ENCODE peak calls at places on chromosomes 3 and 15, in six cellular contexts. One of them, this sample, is unnamed.

GRCh38 chr15:78640527-78640839 is 527 bp downstream of the CHRNB4 start:
- DNase-seq in fibroblast of mammary gland: no peak
- DNase-seq in psoas muscle: no peak
- DNase-seq in IMR-90: no peak
- DNase-seq in transverse colon: no peak
- DNase-seq in astrocyte of the cerebellum: no peak
- DNase-seq in this sample: no peak

GRCh38 chr15:77986891-77987764 is 90.4 kb downstream of the TBC1D2B start:
- DNase-seq in psoas muscle: no peak
- DNase-seq in IMR-90: no peak
- DNase-seq in fibroblast of mammary gland: no peak
- DNase-seq in transverse colon: no peak
- DNase-seq in astrocyte of the cerebellum: no peak
- DNase-seq in this sample: no peak

GRCh38 chr3:66336358-66336766 is 115.6 kb downstream of the SLC25A26 start:
- DNase-seq in transverse colon: no peak
- DNase-seq in astrocyte of the cerebellum: peak; percentile 8
- DNase-seq in psoas muscle: no peak
- DNase-seq in fibroblast of mammary gland: peak; percentile 43
- DNase-seq in IMR-90: peak; percentile 87
- DNase-seq in this sample: peak; percentile 42

GRCh38 chr15:98939311-98940080 is 68.1 kb downstream of the PGPEP1L start:
- DNase-seq in psoas muscle: no peak
- DNase-seq in transverse colon: no peak
- DNase-seq in astrocyte of the cerebellum: no peak
- DNase-seq in IMR-90: no peak
- DNase-seq in fibroblast of mammary gland: no peak
- DNase-seq in this sample: no peak

GRCh38 chr15:84081391-84082168 is 154.0 kb upstream of the GOLGA6L4 start:
- DNase-seq in psoas muscle: no peak
- DNase-seq in fibroblast of mammary gland: no peak
- DNase-seq in astrocyte of the cerebellum: no peak
- DNase-seq in IMR-90: no peak
- DNase-seq in transverse colon: no peak
- DNase-seq in this sample: no peak

GRCh38 chr3:100645913-100646312 is 36.5 kb downstream of the ADGRG7 start:
- DNase-seq in IMR-90: no peak
- DNase-seq in transverse colon: no peak
- DNase-seq in psoas muscle: no peak
- DNase-seq in astrocyte of the cerebellum: no peak
- DNase-seq in fibroblast of mammary gland: no peak
- DNase-seq in this sample: no peak

GRCh38 chr3:56314842-56315241 is 153.4 kb downstream of the ERC2 start:
- DNase-seq in IMR-90: no peak
- DNase-seq in transverse colon: no peak
- DNase-seq in fibroblast of mammary gland: peak; percentile 8
- DNase-seq in psoas muscle: no peak
- DNase-seq in astrocyte of the cerebellum: peak; percentile 79
- DNase-seq in this sample: peak; percentile 26

GRCh38 chr3:178270838-178271237 is 265.4 kb upstream of the KCNMB2 start:
- DNase-seq in psoas muscle: no peak
- DNase-seq in IMR-90: peak; percentile 25
- DNase-seq in fibroblast of mammary gland: peak; percentile 57
- DNase-seq in astrocyte of the cerebellum: no peak
- DNase-seq in transverse colon: no peak
- DNase-seq in this sample: peak; percentile 26

GRCh38 chr3:170244566-170244965 is 22.3 kb downstream of the PRKCI start:
- DNase-seq in transverse colon: no peak
- DNase-seq in IMR-90: no peak
- DNase-seq in fibroblast of mammary gland: no peak
- DNase-seq in astrocyte of the cerebellum: no peak
- DNase-seq in psoas muscle: no peak
- DNase-seq in this sample: no peak

GRCh38 chr3:109973733-109974132 is 636.4 kb upstream of the DPPA4 start:
- DNase-seq in IMR-90: peak; percentile 15
- DNase-seq in astrocyte of the cerebellum: no peak
- DNase-seq in fibroblast of mammary gland: peak; percentile 17
- DNase-seq in transverse colon: no peak
- DNase-seq in psoas muscle: no peak
- DNase-seq in this sample: no peak

GRCh38 chr15:91316123-91316522 is 216.1 kb downstream of the SV2B start:
- DNase-seq in fibroblast of mammary gland: no peak
- DNase-seq in transverse colon: no peak
- DNase-seq in IMR-90: no peak
- DNase-seq in psoas muscle: no peak
- DNase-seq in astrocyte of the cerebellum: no peak
- DNase-seq in this sample: no peak

GRCh38 chr15:58760385-58761009 is 10.6 kb upstream of the MINDY2 start:
- DNase-seq in astrocyte of the cerebellum: no peak
- DNase-seq in IMR-90: no peak
- DNase-seq in fibroblast of mammary gland: no peak
- DNase-seq in transverse colon: no peak
- DNase-seq in psoas muscle: no peak
- DNase-seq in this sample: no peak

GRCh38 chr3:134718736-134719135 is 67.9 kb upstream of the KY start:
- DNase-seq in fibroblast of mammary gland: peak; percentile 4
- DNase-seq in IMR-90: peak; percentile 5
- DNase-seq in astrocyte of the cerebellum: peak; percentile 24
- DNase-seq in transverse colon: no peak
- DNase-seq in psoas muscle: no peak
- DNase-seq in this sample: no peak

GRCh38 chr3:42572278-42572677 is 9.5 kb downstream of the SEC22C start:
- DNase-seq in IMR-90: peak; percentile 31
- DNase-seq in astrocyte of the cerebellum: no peak
- DNase-seq in fibroblast of mammary gland: peak; percentile 46
- DNase-seq in transverse colon: peak; percentile 30
- DNase-seq in psoas muscle: no peak
- DNase-seq in this sample: no peak

GRCh38 chr15:77038312-77039216 is 32.3 kb downstream of the TSPAN3 start:
- DNase-seq in fibroblast of mammary gland: peak; percentile 47
- DNase-seq in psoas muscle: no peak
- DNase-seq in astrocyte of the cerebellum: no peak
- DNase-seq in IMR-90: no peak
- DNase-seq in transverse colon: peak; percentile 55
- DNase-seq in this sample: no peak

GRCh38 chr3:28726840-28727239 is 378.2 kb upstream of the AZI2 start:
- DNase-seq in psoas muscle: peak; percentile 62
- DNase-seq in IMR-90: no peak
- DNase-seq in astrocyte of the cerebellum: no peak
- DNase-seq in fibroblast of mammary gland: peak; percentile 52
- DNase-seq in transverse colon: peak; percentile 41
- DNase-seq in this sample: no peak

GRCh38 chr15:38688096-38688495 is 123.5 kb upstream of the RASGRP1 start:
- DNase-seq in transverse colon: no peak
- DNase-seq in astrocyte of the cerebellum: no peak
- DNase-seq in fibroblast of mammary gland: no peak
- DNase-seq in IMR-90: peak; percentile 7
- DNase-seq in psoas muscle: no peak
- DNase-seq in this sample: no peak

GRCh38 chr15:75661041-75661778 is 13.5 kb downstream of the SNX33 start:
- DNase-seq in IMR-90: peak; percentile 91
- DNase-seq in fibroblast of mammary gland: peak; percentile 90
- DNase-seq in psoas muscle: peak; percentile 90
- DNase-seq in astrocyte of the cerebellum: peak; percentile 86
- DNase-seq in transverse colon: peak; percentile 83
- DNase-seq in this sample: peak; percentile 72

GRCh38 chr15:39946862-39947261 is 12.9 kb downstream of the EIF2AK4 start:
- DNase-seq in astrocyte of the cerebellum: no peak
- DNase-seq in fibroblast of mammary gland: peak; percentile 72
- DNase-seq in psoas muscle: no peak
- DNase-seq in transverse colon: no peak
- DNase-seq in IMR-90: peak; percentile 41
- DNase-seq in this sample: no peak

GRCh38 chr3:156201411-156202405 is 81.3 kb downstream of the KCNAB1 start:
- DNase-seq in transverse colon: no peak
- DNase-seq in psoas muscle: no peak
- DNase-seq in astrocyte of the cerebellum: no peak
- DNase-seq in IMR-90: no peak
- DNase-seq in fibroblast of mammary gland: no peak
- DNase-seq in this sample: no peak

GRCh38 chr3:193929373-193929772 is 206.6 kb upstream of the HES1 start:
- DNase-seq in transverse colon: no peak
- DNase-seq in astrocyte of the cerebellum: no peak
- DNase-seq in IMR-90: no peak
- DNase-seq in psoas muscle: no peak
- DNase-seq in fibroblast of mammary gland: no peak
- DNase-seq in this sample: no peak

GRCh38 chr3:193928354-193929209 is 207.4 kb upstream of the HES1 start:
- DNase-seq in transverse colon: no peak
- DNase-seq in fibroblast of mammary gland: no peak
- DNase-seq in psoas muscle: no peak
- DNase-seq in IMR-90: no peak
- DNase-seq in astrocyte of the cerebellum: no peak
- DNase-seq in this sample: no peak

GRCh38 chr3:193930247-193930646 is 205.7 kb upstream of the HES1 start:
- DNase-seq in fibroblast of mammary gland: no peak
- DNase-seq in astrocyte of the cerebellum: no peak
- DNase-seq in transverse colon: no peak
- DNase-seq in psoas muscle: no peak
- DNase-seq in IMR-90: no peak
- DNase-seq in this sample: no peak

GRCh38 chr3:193932576-193932975 is 203.4 kb upstream of the HES1 start:
- DNase-seq in psoas muscle: no peak
- DNase-seq in transverse colon: no peak
- DNase-seq in fibroblast of mammary gland: no peak
- DNase-seq in IMR-90: no peak
- DNase-seq in astrocyte of the cerebellum: no peak
- DNase-seq in this sample: no peak

GRCh38 chr3:193933451-193933850 is 202.5 kb upstream of the HES1 start:
- DNase-seq in fibroblast of mammary gland: no peak
- DNase-seq in astrocyte of the cerebellum: no peak
- DNase-seq in psoas muscle: no peak
- DNase-seq in IMR-90: no peak
- DNase-seq in transverse colon: no peak
- DNase-seq in this sample: no peak
- H3K4me3 ChIP-seq in fibroblast of mammary gland: no peak overlapping the region
- H3K4me3 ChIP-seq in astrocyte of the cerebellum: no peak overlapping the region
- H3K4me3 ChIP-seq in psoas muscle: no peak overlapping the region
- H3K4me3 ChIP-seq in IMR-90: no peak overlapping the region
- H3K4me3 ChIP-seq in transverse colon: no peak overlapping the region
- H3K4me3 ChIP-seq in this sample: no peak overlapping the region

DNA sequence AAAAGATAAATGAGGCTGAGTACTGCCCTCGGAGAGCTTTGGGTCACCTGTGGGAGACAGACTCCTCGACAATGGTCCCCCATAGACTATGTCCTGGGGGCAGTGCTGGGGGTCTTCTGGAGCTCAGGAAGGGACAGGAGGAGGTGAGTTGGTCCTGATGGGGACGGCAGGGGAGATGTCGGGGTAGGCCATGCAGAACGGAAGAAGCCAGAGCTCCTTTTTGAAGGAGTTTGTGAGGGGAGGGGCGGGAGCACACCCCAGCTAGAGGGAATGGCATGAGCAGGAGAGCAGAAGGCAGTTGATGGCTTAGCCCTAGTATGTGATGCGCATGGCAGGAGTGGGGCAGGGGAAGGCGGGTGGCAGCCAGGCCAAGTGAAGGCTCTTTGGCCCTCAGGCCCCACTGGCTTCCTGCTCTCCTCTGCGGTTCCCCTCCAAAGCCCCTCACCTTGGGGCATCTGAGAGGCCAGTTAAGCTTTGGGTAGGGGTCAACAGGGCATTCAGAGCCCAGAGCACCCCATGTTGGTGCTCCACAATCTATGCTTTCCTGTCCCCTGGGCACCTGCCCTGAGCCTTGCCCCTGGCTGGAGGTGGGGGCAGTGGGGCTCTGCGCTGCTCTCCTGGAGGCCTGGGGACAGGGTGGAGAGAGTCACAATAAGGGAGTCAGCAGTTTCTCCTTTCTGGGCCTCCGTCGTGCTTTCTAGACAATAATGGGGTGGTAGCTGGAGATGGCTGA is 179.3 kb downstream of the SMAD6 start:
- DNase-seq in psoas muscle: no peak
- DNase-seq in transverse colon: no peak
- DNase-seq in fibroblast of mammary gland: no peak
- DNase-seq in IMR-90: no peak
- DNase-seq in astrocyte of the cerebellum: no peak
- DNase-seq in this sample: no peak
- TF ChIP-seq CTCF in psoas muscle: no peak
- TF ChIP-seq CTCF in transverse colon: no peak
- TF ChIP-seq CTCF in fibroblast of mammary gland: no peak
- TF ChIP-seq CTCF in IMR-90: no peak
- TF ChIP-seq CTCF in astrocyte of the cerebellum: no peak
- TF ChIP-seq CTCF in this sample: no peak

GRCh38 chr15:96339662-96340347 is 9.3 kb downstream of the NR2F2 start:
- DNase-seq in astrocyte of the cerebellum: no peak
- DNase-seq in psoas muscle: no peak
- DNase-seq in transverse colon: no peak
- DNase-seq in IMR-90: no peak
- DNase-seq in fibroblast of mammary gland: peak; percentile 42
- DNase-seq in this sample: no peak

GRCh38 chr15:96336643-96337353 is 6.3 kb downstream of the NR2F2 start:
- DNase-seq in fibroblast of mammary gland: peak; percentile 47
- DNase-seq in psoas muscle: no peak
- DNase-seq in transverse colon: peak; percentile 34
- DNase-seq in astrocyte of the cerebellum: no peak
- DNase-seq in IMR-90: no peak
- DNase-seq in this sample: no peak

GRCh38 chr15:96337354-96337990 is 7.0 kb downstream of the NR2F2 start:
- DNase-seq in astrocyte of the cerebellum: no peak
- DNase-seq in IMR-90: no peak
- DNase-seq in transverse colon: peak; percentile 11
- DNase-seq in psoas muscle: no peak
- DNase-seq in fibroblast of mammary gland: peak; percentile 30
- DNase-seq in this sample: no peak

GRCh38 chr15:96338772-96339661 is 8.5 kb downstream of the NR2F2 start:
- DNase-seq in IMR-90: no peak
- DNase-seq in astrocyte of the cerebellum: no peak
- DNase-seq in transverse colon: no peak
- DNase-seq in psoas muscle: no peak
- DNase-seq in fibroblast of mammary gland: peak; percentile 46
- DNase-seq in this sample: no peak

GRCh38 chr15:96337991-96338771 is 7.7 kb downstream of the NR2F2 start:
- DNase-seq in transverse colon: no peak
- DNase-seq in psoas muscle: no peak
- DNase-seq in fibroblast of mammary gland: peak; percentile 24
- DNase-seq in astrocyte of the cerebellum: no peak
- DNase-seq in IMR-90: no peak
- DNase-seq in this sample: no peak
- H3K4me3 ChIP-seq in transverse colon: peak overlapping the region; percentile 86
- H3K4me3 ChIP-seq in psoas muscle: peak overlapping the region; percentile 92
- H3K4me3 ChIP-seq in fibroblast of mammary gland: peak overlapping the region; percentile 95
- H3K4me3 ChIP-seq in astrocyte of the cerebellum: peak overlapping the region; percentile 95
- H3K4me3 ChIP-seq in IMR-90: peak overlapping the region; percentile 84
- H3K4me3 ChIP-seq in this sample: peak overlapping the region; percentile 95

GRCh38 chr3:12329063-12329462 is 40.2 kb downstream of the PPARG start:
- DNase-seq in astrocyte of the cerebellum: no peak
- DNase-seq in transverse colon: no peak
- DNase-seq in psoas muscle: no peak
- DNase-seq in IMR-90: no peak
- DNase-seq in fibroblast of mammary gland: no peak
- DNase-seq in this sample: no peak
- TF ChIP-seq CTCF in astrocyte of the cerebellum: no peak
- TF ChIP-seq CTCF in transverse colon: no peak
- TF ChIP-seq CTCF in psoas muscle: no peak
- TF ChIP-seq CTCF in IMR-90: no peak
- TF ChIP-seq CTCF in fibroblast of mammary gland: no peak
- TF ChIP-seq CTCF in this sample: no peak